ENCODE peak calls at places on chromosome 13, in seven cellular contexts. W is thyroid gland; F is HAP-1; B is heart left ventricle; C is Jurkat, Clone E6-1; X is upper lobe of right lung; V is thoracic aorta. Y is an unnamed sample.

GRCh38 chr13:113034451-113035208 is 65.6 kb downstream of the MCF2L start:
- DNase-seq in W (peak; percentile 50), F (peak; percentile 70), B (peak; percentile 61), C (no peak), X (no peak), V (no peak), Y (peak; percentile 38)

GRCh38 chr13:112489199-112489598 is 98.8 kb downstream of the TUBGCP3 start:
- DNase-seq in W (no peak), F (no peak), B (no peak), C (no peak), X (no peak), V (no peak), Y (no peak)

GRCh38 chr13:95153647-95154405 is 147.4 kb downstream of the ABCC4 start:
- DNase-seq in W (no peak), F (peak; percentile 84), B (no peak), C (no peak), X (no peak), V (no peak), Y (no peak)

GRCh38 chr13:98619556-98619955 is 42.6 kb upstream of the STK24 start:
- DNase-seq in W (no peak), F (no peak), B (no peak), C (no peak), X (no peak), V (no peak), Y (no peak)

GRCh38 chr13:62767473-62767872 is 1351.8 kb upstream of the PCDH20 start:
- DNase-seq in W (no peak), F (no peak), B (no peak), C (no peak), X (no peak), V (no peak), Y (no peak)

GRCh38 chr13:28044608-28045007 is 55.8 kb downstream of the FLT3 start:
- DNase-seq in W (no peak), F (no peak), B (no peak), C (no peak), X (no peak), V (no peak), Y (no peak)

GRCh38 chr13:19305434-19305833 is 123.8 kb upstream of the TUBA3C start:
- DNase-seq in W (no peak), F (no peak), B (peak; percentile 41), C (no peak), X (no peak), V (no peak), Y (no peak)

GRCh38 chr13:35917252-35917941 is 213.8 kb downstream of the DCLK1 start:
- DNase-seq in W (peak; percentile 28), F (no peak), B (no peak), C (no peak), X (no peak), V (no peak), Y (no peak)

GRCh38 chr13:102369303-102369702 is 32.5 kb downstream of the FGF14 start:
- DNase-seq in W (no peak), F (no peak), B (no peak), C (no peak), X (no peak), V (no peak), Y (no peak)

GRCh38 chr13:64273780-64274179 is 2858.1 kb upstream of the PCDH20 start:
- DNase-seq in W (no peak), F (no peak), B (no peak), C (no peak), X (no peak), V (no peak), Y (no peak)

GRCh38 chr13:93614776-93615175 is 388.2 kb downstream of the GPC6 start:
- DNase-seq in W (no peak), F (no peak), B (no peak), C (no peak), X (no peak), V (no peak), Y (no peak)

GRCh38 chr13:59960683-59961082 is 203.0 kb downstream of the DIAPH3 start:
- DNase-seq in W (no peak), F (no peak), B (no peak), C (no peak), X (no peak), V (no peak), Y (no peak)

GRCh38 chr13:101523732-101524131 is 71.3 kb downstream of the ITGBL1 start:
- DNase-seq in W (peak; percentile 29), F (no peak), B (no peak), C (no peak), X (no peak), V (peak; percentile 65), Y (no peak)

GRCh38 chr13:41352935-41353801 is 42.1 kb downstream of the NAA16 start:
- DNase-seq in W (peak; percentile 7), F (peak; percentile 78), B (no peak), C (peak; percentile 64), X (no peak), V (no peak), Y (no peak)

DNA sequence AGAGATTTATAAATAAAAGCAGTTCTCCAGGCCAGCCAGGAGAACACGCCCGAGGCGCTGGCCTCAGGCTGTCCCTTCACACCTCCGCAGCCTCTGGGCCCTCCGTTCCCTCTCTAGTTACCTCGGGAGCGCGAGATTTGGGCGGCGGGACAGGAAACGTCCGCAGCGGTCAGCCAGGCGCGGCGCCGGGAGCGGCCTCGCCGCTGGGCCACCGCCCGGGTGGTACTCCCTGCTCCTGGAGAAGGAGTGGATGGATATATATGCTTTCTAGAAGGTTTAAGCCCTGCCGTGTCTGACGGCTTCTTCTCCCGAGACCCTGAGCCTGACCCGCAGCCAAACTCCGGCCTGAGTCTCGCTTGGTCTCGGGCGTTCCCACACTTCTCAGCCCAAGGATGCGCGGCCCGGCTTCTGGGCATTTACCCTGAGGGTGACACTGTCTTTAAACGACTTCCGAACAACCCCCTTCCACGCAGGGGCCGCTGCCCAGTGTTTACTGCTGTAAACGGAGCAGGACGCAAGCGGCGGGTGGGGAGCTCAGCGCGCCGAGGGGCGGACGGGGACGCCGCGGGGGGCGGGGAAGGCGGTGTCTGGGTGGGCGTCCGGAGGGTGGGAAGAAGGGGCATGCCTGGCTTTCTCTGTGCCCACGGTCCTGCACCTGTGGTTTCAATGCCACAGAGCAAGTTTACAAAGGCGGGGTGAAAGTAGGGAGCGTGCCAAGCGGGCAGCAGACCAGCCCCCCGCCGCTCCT is 2.0 kb upstream of the ZIC2 start:
- DNase-seq in W (no peak), F (no peak), B (peak; percentile 65), C (no peak), X (peak; percentile 58), V (no peak), Y (no peak)
- H3K4me3 ChIP-seq in W (no peak overlapping the region), F (peak overlapping the region; percentile 16), B (peak overlapping the region; percentile 51), C (peak overlapping the region; percentile 41), X (peak overlapping the region; percentile 47), V (peak overlapping the region; percentile 79), Y (peak overlapping the region; percentile 15)

GRCh38 chr13:31675521-31675953 is 63.8 kb upstream of the RXFP2 start:
- DNase-seq in W (no peak), F (no peak), B (no peak), C (no peak), X (no peak), V (no peak), Y (no peak)

GRCh38 chr13:31674056-31674455 is 65.3 kb upstream of the RXFP2 start:
- DNase-seq in W (no peak), F (no peak), B (no peak), C (no peak), X (no peak), V (no peak), Y (no peak)

DNA sequence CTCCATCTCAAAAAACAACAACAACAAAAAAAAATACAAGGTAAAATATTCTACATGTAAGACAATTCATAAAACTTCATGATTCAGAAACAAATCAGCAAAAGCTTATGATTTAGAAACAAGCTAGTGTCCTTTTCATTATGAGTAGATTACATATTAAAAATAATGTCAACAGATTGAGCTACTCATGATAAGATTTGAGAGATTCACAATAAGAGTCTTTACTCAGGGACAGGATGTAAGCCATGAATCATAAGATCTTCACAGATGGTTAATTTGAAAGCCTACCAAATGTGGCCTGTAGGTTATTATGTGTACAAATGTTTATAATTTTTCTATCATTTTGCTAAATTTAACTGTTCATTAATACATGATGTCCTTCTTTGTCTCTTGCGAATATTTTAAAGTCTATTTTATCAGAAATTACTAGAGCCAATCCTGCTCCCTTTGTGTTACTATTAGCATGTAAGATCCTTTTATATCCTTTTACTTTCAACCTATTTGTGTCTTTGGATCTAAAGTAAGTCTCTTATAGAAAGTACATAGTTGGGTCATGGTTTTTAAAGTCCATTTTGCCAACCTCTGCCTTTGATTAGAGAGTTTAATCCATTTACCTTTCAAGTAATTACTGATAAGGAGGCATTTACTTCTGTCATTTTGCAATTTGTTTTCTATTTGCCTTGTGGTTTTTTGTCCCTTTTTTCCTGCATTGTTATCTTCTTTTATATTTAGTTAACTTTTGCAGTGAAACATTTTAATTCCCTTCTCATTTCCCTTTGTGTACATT is 68.3 kb upstream of the RXFP2 start:
- DNase-seq in W (no peak), F (no peak), B (no peak), C (no peak), X (no peak), V (no peak), Y (no peak)
- H3K4me3 ChIP-seq in W (no peak overlapping the region), F (no peak overlapping the region), B (no peak overlapping the region), C (no peak overlapping the region), X (no peak overlapping the region), V (no peak overlapping the region), Y (no peak overlapping the region)

GRCh38 chr13:30408319-30409101 is 13.8 kb upstream of the UBE2L5 start:
- DNase-seq in W (peak; percentile 96), F (peak; percentile 96), B (peak; percentile 97), C (peak; percentile 92), X (peak; percentile 98), V (peak; percentile 75), Y (peak; percentile 92)
- H3K4me3 ChIP-seq in W (no peak overlapping the region), F (no peak overlapping the region), B (peak overlapping the region; percentile 55), C (peak overlapping the region; percentile 25), X (peak overlapping the region; percentile 55), V (peak overlapping the region; percentile 74), Y (no peak overlapping the region)

DNA sequence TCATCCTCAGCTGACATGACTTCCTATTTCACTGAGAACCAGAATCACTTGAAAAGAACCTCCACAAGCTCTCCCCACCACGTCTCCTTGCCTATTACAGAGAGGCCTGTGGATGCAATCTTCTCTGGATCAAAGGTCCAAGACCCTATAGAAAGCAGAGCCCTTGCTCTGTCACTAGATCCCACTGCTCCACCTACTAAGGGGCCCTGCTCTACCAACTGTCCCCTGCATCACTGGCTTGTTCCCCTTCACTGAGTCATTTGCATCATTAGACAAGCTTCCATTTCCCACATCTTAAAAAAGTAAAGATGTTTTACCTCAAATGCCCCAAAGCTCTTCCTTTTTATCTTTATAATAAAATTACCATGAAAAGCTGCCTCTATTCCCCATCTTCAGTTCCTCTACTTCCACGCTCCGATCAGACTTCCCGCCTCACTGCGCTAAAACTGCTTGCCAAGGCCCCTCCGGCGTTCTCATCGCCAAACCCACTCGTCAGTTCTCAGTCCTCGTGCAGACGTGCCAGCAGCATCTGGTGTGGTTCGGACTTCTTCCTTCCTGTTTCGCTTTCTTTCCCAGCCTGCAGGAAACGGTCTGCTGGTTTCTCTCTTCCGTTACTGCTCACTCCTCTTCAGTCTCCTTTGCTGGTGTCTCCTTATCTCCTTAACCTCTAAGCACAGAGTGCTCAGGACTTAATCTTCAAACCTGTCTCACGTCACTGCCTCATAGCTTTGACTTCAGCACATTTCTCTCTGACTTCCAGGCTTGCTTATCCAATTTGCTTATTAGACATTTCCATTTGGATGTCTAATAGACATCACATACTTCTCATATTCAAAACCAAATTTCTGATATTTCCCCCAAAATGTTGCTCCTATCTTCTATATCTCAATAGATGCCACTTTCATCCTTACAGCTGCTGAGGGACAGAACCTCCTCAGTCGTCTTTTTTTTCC is 40.5 kb downstream of the RCBTB2 start:
- DNase-seq in W (peak; percentile 30), F (no peak), B (peak; percentile 90), C (peak; percentile 99), X (peak; percentile 75), V (no peak), Y (no peak)
- H3K4me3 ChIP-seq in W (no peak overlapping the region), F (no peak overlapping the region), B (peak overlapping the region; percentile 47), C (peak overlapping the region; percentile 74), X (peak overlapping the region; percentile 44), V (peak overlapping the region; percentile 12), Y (no peak overlapping the region)

GRCh38 chr13:43042410-43042921 is 19.1 kb downstream of the DNAJC15 start:
- DNase-seq in W (no peak), F (no peak), B (no peak), C (no peak), X (no peak), V (no peak), Y (no peak)
- H3K4me3 ChIP-seq in W (no peak overlapping the region), F (no peak overlapping the region), B (no peak overlapping the region), C (no peak overlapping the region), X (no peak overlapping the region), V (no peak overlapping the region), Y (no peak overlapping the region)